ENCODE peak calls at places on chromosomes 16 and 17, in five cellular contexts. L, B, P, Z and R are unnamed samples.

GRCh38 chr17:81332949-81333570 is 38.0 kb upstream of the SLC38A10 start:
- DNase-seq in P (no peak), Z (no peak), B (no peak), L (no peak), R (no peak)

GRCh38 chr17:159609-160008 is 21.8 kb downstream of the DOC2B start:
- DNase-seq in P (no peak), L (no peak), Z (no peak), B (no peak), R (no peak)

GRCh38 chr16:31453255-31454204 is 5.8 kb upstream of the ARMC5 start:
- DNase-seq in Z (no peak), B (no peak), L (no peak), P (no peak), R (no peak)

GRCh38 chr17:36932383-36933173 is 4.7 kb upstream of the LHX1 start:
- DNase-seq in B (no peak), Z (no peak), L (no peak), P (no peak), R (no peak)

GRCh38 chr17:45973099-45973838 is 25.8 kb upstream of the STH start:
- DNase-seq in L (no peak), P (peak), Z (no peak), B (no peak), R (no peak)

GRCh38 chr17:47324224-47325020 is 667 bp downstream of the EFCAB13 start:
- DNase-seq in L (peak), P (peak), Z (no peak), B (no peak), R (no peak)

GRCh38 chr16:70770968-70771552 is 29.9 kb downstream of the VAC14 start:
- DNase-seq in Z (peak), P (peak), L (no peak), B (peak), R (peak)

GRCh38 chr17:5587431-5588032 is 3.2 kb upstream of the NLRP1 start:
- DNase-seq in L (peak), Z (no peak), B (peak), P (no peak), R (no peak)

GRCh38 chr17:60695960-60696359 is 18.3 kb downstream of the BCAS3 start:
- DNase-seq in B (no peak), P (no peak), L (no peak), Z (no peak), R (no peak)

GRCh38 chr17:79574108-79574507 is 36.7 kb downstream of the RBFOX3 start:
- DNase-seq in P (no peak), L (no peak), B (no peak), Z (no peak), R (no peak)

GRCh38 chr16:88672776-88673175 is 9.9 kb upstream of the MVD start:
- DNase-seq in L (no peak), B (peak), P (no peak), Z (no peak), R (no peak)

GRCh38 chr17:55727920-55728319 is 5.3 kb upstream of the TMEM100 start:
- DNase-seq in L (no peak), B (no peak), P (no peak), Z (no peak), R (no peak)

GRCh38 chr17:18248300-18248731 is 10.2 kb downstream of the FLII start:
- DNase-seq in B (no peak), Z (no peak), P (peak), L (peak), R (peak)

GRCh38 chr17:65509032-65509431 is 52.4 kb downstream of the AXIN2 start:
- DNase-seq in Z (no peak), B (no peak), L (no peak), P (no peak), R (no peak)

GRCh38 chr17:9116311-9116820 is 95.1 kb downstream of the NTN1 start:
- DNase-seq in P (no peak), B (no peak), Z (no peak), L (no peak), R (no peak)

GRCh38 chr16:83878838-83879237 is 20.1 kb upstream of the MLYCD start:
- DNase-seq in Z (no peak), L (peak), P (no peak), B (peak), R (no peak)

GRCh38 chr17:30236807-30237206 is 1.3 kb upstream of the SLC6A4 start:
- DNase-seq in B (peak), L (no peak), P (peak), Z (no peak), R (peak)

GRCh38 chr17:39123627-39124026 is 27.8 kb downstream of the PLXDC1 start:
- DNase-seq in Z (no peak), P (no peak), B (no peak), L (no peak), R (no peak)

GRCh38 chr17:29526322-29526721 is 40.5 kb downstream of the ABHD15 start:
- DNase-seq in P (no peak), L (no peak), Z (no peak), B (no peak), R (no peak)